ENCODE peak calls at places on chromosomes 2 and 18, in nine cellular contexts. P, S, H, R, W, V, I, D and N are unnamed samples. For H3K4me1 and H3K36me3, the result is how much of the 10 kb centered on the place peaks cover.

GRCh38 chr2:134683561-134684112 is 35.2 kb downstream of the TMEM163 start:
- DNase-seq in S (peak), W (no peak), D (no peak), R (no peak), H (no peak), V (no peak), P (no peak), I (no peak), N (no peak)

GRCh38 chr2:114727012-114727411 is 284.6 kb downstream of the DPP10 start:
- DNase-seq in W (no peak), P (no peak), I (no peak), D (no peak), V (no peak), R (no peak), H (no peak), S (no peak), N (no peak)

GRCh38 chr2:70988151-70988550 is 6.5 kb downstream of the TEX261 start:
- DNase-seq in P (no peak), D (no peak), W (no peak), V (peak), S (no peak), R (no peak), I (no peak), H (no peak), N (no peak)

GRCh38 chr18:35610089-35610488 is 28.5 kb downstream of the GALNT1 start:
- DNase-seq in I (no peak), W (peak), V (no peak), R (no peak), H (no peak), S (no peak), P (no peak), D (no peak), N (no peak)

GRCh38 chr2:231887756-231888155 is 38.4 kb downstream of the NPPC start:
- DNase-seq in V (no peak), R (no peak), S (no peak), P (no peak), H (no peak), W (no peak), D (no peak), I (no peak), N (no peak)

GRCh38 chr2:241519669-241520068 is 11.3 kb upstream of the STK25 start:
- DNase-seq in R (no peak), H (no peak), S (no peak), I (no peak), W (no peak), V (no peak), D (no peak), P (no peak), N (no peak)

GRCh38 chr2:29700560-29700959 is 220.8 kb downstream of the ALK start:
- DNase-seq in W (no peak), I (no peak), P (no peak), D (no peak), R (no peak), V (no peak), S (no peak), H (peak), N (no peak)

GRCh38 chr2:97868986-97869721 is 126.6 kb downstream of the TMEM131 start:
- DNase-seq in H (peak), P (no peak), S (no peak), I (peak), D (no peak), W (peak), R (no peak), V (no peak), N (no peak)

GRCh38 chr2:29433920-29434319 is 318.7 kb downstream of the CLIP4 start:
- DNase-seq in S (no peak), W (no peak), I (no peak), H (no peak), P (no peak), D (no peak), V (no peak), R (no peak), N (no peak)

GRCh38 chr2:63763336-63764056 is 78.2 kb upstream of the UGP2 start:
- DNase-seq in P (no peak), H (peak), R (no peak), V (peak), S (no peak), I (peak), W (no peak), D (no peak), N (no peak)

GRCh38 chr2:64114063-64114911 is 29.9 kb downstream of the PELI1 start:
- DNase-seq in W (peak), R (no peak), H (peak), I (no peak), V (no peak), D (no peak), S (peak), P (no peak), N (no peak)

GRCh38 chr2:177295479-177295878 is 31.0 kb upstream of the NFE2L2 start:
- DNase-seq in P (peak), H (peak), V (no peak), W (no peak), S (no peak), I (no peak), R (no peak), D (no peak), N (peak)

GRCh38 chr2:170271340-170271739 is 93.4 kb downstream of the MYO3B start:
- DNase-seq in P (peak), H (peak), I (no peak), W (no peak), D (no peak), V (no peak), S (no peak), R (no peak), N (no peak)

GRCh38 chr2:73111300-73112025 is 1.3 kb downstream of the RAB11FIP5 start:
- DNase-seq in I (peak), R (no peak), D (no peak), V (peak), S (peak), W (peak), P (no peak), H (peak), N (peak)

GRCh38 chr18:29874519-29875098 is 1167.9 kb downstream of the DSC3 start:
- DNase-seq in V (no peak), W (peak), D (no peak), H (peak), P (no peak), R (no peak), S (no peak), I (peak), N (peak)

GRCh38 chr18:25898965-25899364 is 191.4 kb downstream of the SS18 start:
- DNase-seq in D (no peak), H (no peak), I (no peak), W (no peak), V (no peak), P (no peak), R (no peak), S (no peak), N (no peak)

GRCh38 chr2:73993376-73993775 is 8.7 kb downstream of the TET3 start:
- DNase-seq in D (no peak), H (peak), R (no peak), P (no peak), V (no peak), W (no peak), I (no peak), S (no peak), N (no peak)

GRCh38 chr18:32714571-32715148 is 58.2 kb downstream of the KLHL14 start:
- DNase-seq in I (peak), S (peak), W (peak), V (peak), D (peak), P (peak), R (no peak), H (peak), N (peak)

GRCh38 chr2:224145751-224146355 is 106.8 kb upstream of the SERPINE2 start:
- DNase-seq in I (no peak), P (no peak), V (no peak), D (no peak), H (peak), R (no peak), S (no peak), W (no peak), N (no peak)

GRCh38 chr2:64275174-64275466 is 130.9 kb upstream of the PELI1 start:
- DNase-seq in H (no peak), D (no peak), I (no peak), V (no peak), W (no peak), R (no peak), P (no peak), S (no peak), N (no peak)

GRCh38 chr18:54086863-54087262 is 137.6 kb downstream of the MBD2 start:
- DNase-seq in I (no peak), S (no peak), W (no peak), P (no peak), V (no peak), H (no peak), R (no peak), D (no peak), N (no peak)

GRCh38 chr2:238658054-238658407 is 189.9 kb upstream of the TWIST2 start:
- DNase-seq in P (no peak), D (no peak), V (no peak), W (no peak), I (no peak), R (no peak), H (no peak), S (no peak), N (no peak)

GRCh38 chr2:69615969-69616368 is 27.6 kb downstream of the AAK1 start:
- DNase-seq in W (no peak), R (no peak), H (no peak), V (no peak), D (no peak), S (no peak), P (no peak), I (no peak), N (no peak)

GRCh38 chr18:10279905-10280658 is 174.4 kb upstream of the APCDD1 start:
- DNase-seq in V (no peak), D (no peak), P (no peak), S (no peak), H (no peak), W (no peak), I (no peak), R (no peak), N (no peak)
- H3K4me1 ChIP-seq in V (under half), D (under half), P (under half), S (under half), H (under half), W (under half), I (under half), R (under half), N (under half)

GRCh38 chr2:219230201-219230540 is 565 bp downstream of the ANKZF1 start:
- DNase-seq in W (peak), S (peak), R (peak), I (peak), P (peak), D (peak), V (peak), H (peak), N (peak)
- H3K36me3 ChIP-seq in W (under half), S (under half), R (half or more), I (under half), P (under half), D (under half), V (under half), H (under half), N (under half)

GRCh38 chr2:43473767-43474166 is 122.1 kb downstream of the THADA start:
- DNase-seq in W (no peak), I (no peak), D (no peak), R (no peak), S (no peak), P (no peak), H (no peak), V (no peak), N (no peak)

GRCh38 chr2:43467889-43468288 is 127.9 kb downstream of the THADA start:
- DNase-seq in D (no peak), R (no peak), V (no peak), I (no peak), W (no peak), P (no peak), H (peak), S (no peak), N (no peak)

GRCh38 chr2:43469094-43469493 is 126.7 kb downstream of the THADA start:
- DNase-seq in R (no peak), V (no peak), D (no peak), I (peak), S (no peak), H (no peak), W (peak), P (no peak), N (no peak)

GRCh38 chr2:43472527-43473194 is 123.2 kb downstream of the THADA start:
- DNase-seq in D (no peak), R (no peak), P (no peak), I (no peak), S (no peak), W (no peak), H (no peak), V (no peak), N (no peak)

GRCh38 chr2:43469713-43470112 is 126.1 kb downstream of the THADA start:
- DNase-seq in I (peak), R (no peak), D (no peak), P (no peak), V (no peak), S (no peak), W (no peak), H (no peak), N (peak)
- H3K4me1 ChIP-seq in I (under half), R (under half), D (under half), P (under half), V (under half), S (under half), W (under half), H (under half), N (under half)

DNA sequence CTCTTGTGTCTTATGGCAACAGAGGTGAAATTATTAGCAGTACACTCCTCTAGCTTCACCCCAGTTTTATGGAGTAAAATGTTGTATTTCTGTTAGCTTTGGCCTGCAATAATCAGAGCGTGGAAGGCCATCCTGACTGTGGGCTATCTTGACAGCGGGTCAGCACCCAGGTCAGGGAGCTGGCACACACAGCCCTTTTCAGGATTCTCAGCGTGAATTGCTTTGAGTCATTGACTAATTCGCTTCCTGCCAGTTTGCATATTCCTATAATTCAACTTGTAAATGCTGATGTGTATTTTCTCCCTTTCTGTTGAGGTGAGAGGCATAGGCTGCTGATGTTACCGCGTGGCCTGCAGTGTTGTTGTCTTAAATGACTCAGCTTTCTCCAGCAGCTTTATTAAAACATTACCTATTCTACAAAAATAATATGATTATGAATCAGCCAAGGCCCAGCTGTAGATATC is 109.6 kb upstream of the EML6 start:
- DNase-seq in H (peak), W (no peak), V (no peak), S (no peak), I (no peak), R (no peak), D (no peak), P (no peak), N (no peak)
- H3K36me3 ChIP-seq in H (under half), W (under half), V (under half), S (under half), I (under half), R (half or more), D (under half), P (under half), N (under half)

DNA sequence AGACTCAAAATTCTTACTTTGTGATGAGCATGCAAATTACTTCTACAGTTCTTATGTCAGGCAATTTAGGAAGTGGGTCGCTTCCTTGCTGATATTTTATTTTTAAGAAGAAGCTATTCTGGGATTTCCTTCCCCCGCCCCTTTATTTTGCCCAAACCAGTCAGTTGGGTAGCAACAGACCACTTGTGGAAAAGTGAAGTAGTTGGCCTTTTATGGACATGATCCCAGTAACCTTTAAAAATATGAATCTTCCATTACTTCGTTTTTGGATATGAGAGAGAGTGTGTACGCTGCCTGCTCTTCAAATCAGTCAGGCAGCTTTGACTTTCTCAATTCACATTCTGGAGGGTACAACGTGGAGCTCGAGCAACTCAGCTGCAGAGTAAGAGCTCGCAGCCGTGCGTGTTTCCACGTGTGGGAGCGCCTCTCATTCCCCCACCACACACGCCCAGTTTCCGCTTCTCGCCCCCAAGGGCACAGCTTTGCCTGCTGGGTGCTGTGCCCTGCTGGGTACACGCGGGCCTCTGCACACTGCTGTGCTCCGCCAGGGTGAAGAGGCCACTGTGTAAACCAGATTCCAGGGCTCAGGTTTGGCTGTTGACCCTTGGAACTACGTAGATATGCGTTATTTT is 92.6 kb downstream of the ITGB1BP1 start:
- DNase-seq in R (no peak), W (no peak), D (no peak), V (no peak), I (no peak), P (no peak), H (no peak), S (no peak), N (no peak)
- H3K4me1 ChIP-seq in R (under half), W (under half), D (under half), V (under half), I (under half), P (under half), H (under half), S (under half), N (under half)

GRCh38 chr2:171964328-171964727 is 35.4 kb upstream of the METAP1D start:
- DNase-seq in H (no peak), I (no peak), V (no peak), P (no peak), R (no peak), D (no peak), S (no peak), W (no peak), N (peak)
- H3K36me3 ChIP-seq in H (under half), I (under half), V (under half), P (under half), R (under half), D (under half), S (under half), W (under half), N (under half)

GRCh38 chr2:37283207-37283606 is 41.4 kb downstream of the PRKD3 start:
- DNase-seq in V (no peak), I (no peak), P (no peak), D (no peak), H (peak), R (no peak), S (no peak), W (no peak), N (no peak)
- H3K4me1 ChIP-seq in V (under half), I (under half), P (under half), D (under half), H (under half), R (under half), S (under half), W (under half), N (under half)